ENCODE peak calls at places on chromosomes 11 and 22, in six cellular contexts. B is psoas muscle, G is vagina, H is ascending aorta, F is NB4, J is brain microvascular endothelial cell. I is an unnamed sample.

GRCh38 chr22:35496768-35497312 is 43.8 kb upstream of the RASD2 start:
- DNase-seq in G (no peak), B (no peak), H (no peak), J (no peak), F (no peak), I (no peak)

GRCh38 chr11:129694966-129695365 is 120.7 kb upstream of the TMEM45B start:
- DNase-seq in J (peak), G (no peak), B (no peak), F (no peak), H (no peak), I (peak)

GRCh38 chr11:370087-370941 is 1.0 kb downstream of the B4GALNT4 start:
- DNase-seq in H (no peak), F (no peak), G (no peak), J (no peak), B (peak), I (no peak)

GRCh38 chr22:38824587-38824986 is 19.2 kb downstream of the NPTXR start:
- DNase-seq in F (peak), H (no peak), G (no peak), B (no peak), J (peak), I (peak)

GRCh38 chr22:37186997-37187522 is 987 bp downstream of the C1QTNF6 start:
- DNase-seq in F (no peak), H (no peak), J (no peak), B (peak), G (no peak), I (no peak)

GRCh38 chr11:59810911-59811259 is 307 bp upstream of the MRPL16 start:
- DNase-seq in J (no peak), B (no peak), G (no peak), F (no peak), H (no peak), I (no peak)

GRCh38 chr11:65452806-65453490 is 30.4 kb downstream of the NEAT1 start:
- DNase-seq in F (no peak), B (peak), G (no peak), H (peak), J (peak), I (peak)

GRCh38 chr11:78310500-78310909 is 107.1 kb downstream of the GAB2 start:
- DNase-seq in F (no peak), B (peak), J (peak), H (peak), G (no peak), I (no peak)

GRCh38 chr11:68503281-68503687 is 42.7 kb downstream of the PPP6R3 start:
- DNase-seq in J (peak), H (no peak), B (no peak), F (no peak), G (no peak), I (peak)

GRCh38 chr11:71222318-71223080 is 29.9 kb downstream of the SHANK2 start:
- DNase-seq in H (peak), B (peak), J (no peak), F (no peak), G (no peak), I (no peak)

GRCh38 chr22:41922940-41923594 is 3.5 kb downstream of the TNFRSF13C start:
- DNase-seq in J (no peak), F (no peak), G (no peak), B (no peak), H (no peak), I (no peak)

GRCh38 chr11:38460901-38461300 is 1862.9 kb upstream of the RAG2 start:
- DNase-seq in J (peak), B (no peak), H (no peak), G (no peak), F (peak), I (peak)

GRCh38 chr11:65854161-65854592 is 3.8 kb downstream of the CFL1 start:
- DNase-seq in B (no peak), H (no peak), G (no peak), F (no peak), J (no peak), I (no peak)

GRCh38 chr11:16846305-16846704 is 107.9 kb downstream of the C11orf58 start:
- DNase-seq in G (no peak), F (peak), J (no peak), B (no peak), H (no peak), I (no peak)

GRCh38 chr11:128776434-128777284 is 82.8 kb downstream of the FLI1 start:
- DNase-seq in G (no peak), F (peak), B (peak), H (no peak), J (peak), I (peak)

GRCh38 chr11:32940865-32941264 is 48.3 kb downstream of the QSER1 start:
- DNase-seq in J (no peak), H (no peak), G (no peak), B (no peak), F (no peak), I (no peak)

GRCh38 chr11:61959026-61959608 is 8.3 kb downstream of the FTH1 start:
- DNase-seq in G (peak), H (peak), J (no peak), B (no peak), F (no peak), I (no peak)

GRCh38 chr22:28148816-28149465 is 229.9 kb upstream of the PITPNB start:
- DNase-seq in J (no peak), B (no peak), H (no peak), F (no peak), G (no peak), I (no peak)

GRCh38 chr11:114039551-114039950 is 20.0 kb upstream of the ZBTB16 start:
- DNase-seq in B (no peak), F (no peak), J (no peak), H (no peak), G (no peak), I (no peak)

GRCh38 chr11:65571940-65572339 is 398 bp upstream of the FAM89B start:
- DNase-seq in B (no peak), F (peak), H (no peak), J (no peak), G (no peak), I (peak)

GRCh38 chr11:119673389-119674336 is 55.3 kb downstream of the NECTIN1 start:
- DNase-seq in B (no peak), J (no peak), F (peak), G (no peak), H (no peak), I (no peak)

GRCh38 chr11:27395556-27396258 is 32.7 kb upstream of the CCDC34 start:
- DNase-seq in H (no peak), G (no peak), J (no peak), B (no peak), F (no peak), I (peak)

GRCh38 chr22:35315855-35316745 is 16.4 kb downstream of the TOM1 start:
- DNase-seq in J (no peak), H (no peak), F (no peak), B (peak), G (no peak), I (no peak)

GRCh38 chr11:67371199-67371548 is 2.2 kb downstream of the CLCF1 start:
- DNase-seq in G (no peak), J (no peak), B (no peak), F (no peak), H (no peak), I (no peak)

GRCh38 chr22:24422078-24422665 is 5.2 kb upstream of the ADORA2A start:
- DNase-seq in H (no peak), J (no peak), B (no peak), G (no peak), F (no peak), I (no peak)

GRCh38 chr22:24420072-24420976 is 7.1 kb upstream of the ADORA2A start:
- DNase-seq in B (peak), H (no peak), G (no peak), F (no peak), J (no peak), I (no peak)

GRCh38 chr22:24420977-24421343 is 6.4 kb upstream of the ADORA2A start:
- DNase-seq in J (no peak), F (no peak), H (no peak), G (no peak), B (no peak), I (no peak)

GRCh38 chr22:24419480-24419860 is 7.9 kb upstream of the ADORA2A start:
- DNase-seq in H (no peak), G (no peak), J (no peak), B (peak), F (no peak), I (no peak)

GRCh38 chr22:24421428-24421931 is 5.9 kb upstream of the ADORA2A start:
- DNase-seq in F (peak), G (no peak), J (no peak), B (peak), H (no peak), I (no peak)
- TF ChIP-seq CTCF in F (peak), G (no peak), J (peak), B (no peak), H (no peak), I (peak)

DNA sequence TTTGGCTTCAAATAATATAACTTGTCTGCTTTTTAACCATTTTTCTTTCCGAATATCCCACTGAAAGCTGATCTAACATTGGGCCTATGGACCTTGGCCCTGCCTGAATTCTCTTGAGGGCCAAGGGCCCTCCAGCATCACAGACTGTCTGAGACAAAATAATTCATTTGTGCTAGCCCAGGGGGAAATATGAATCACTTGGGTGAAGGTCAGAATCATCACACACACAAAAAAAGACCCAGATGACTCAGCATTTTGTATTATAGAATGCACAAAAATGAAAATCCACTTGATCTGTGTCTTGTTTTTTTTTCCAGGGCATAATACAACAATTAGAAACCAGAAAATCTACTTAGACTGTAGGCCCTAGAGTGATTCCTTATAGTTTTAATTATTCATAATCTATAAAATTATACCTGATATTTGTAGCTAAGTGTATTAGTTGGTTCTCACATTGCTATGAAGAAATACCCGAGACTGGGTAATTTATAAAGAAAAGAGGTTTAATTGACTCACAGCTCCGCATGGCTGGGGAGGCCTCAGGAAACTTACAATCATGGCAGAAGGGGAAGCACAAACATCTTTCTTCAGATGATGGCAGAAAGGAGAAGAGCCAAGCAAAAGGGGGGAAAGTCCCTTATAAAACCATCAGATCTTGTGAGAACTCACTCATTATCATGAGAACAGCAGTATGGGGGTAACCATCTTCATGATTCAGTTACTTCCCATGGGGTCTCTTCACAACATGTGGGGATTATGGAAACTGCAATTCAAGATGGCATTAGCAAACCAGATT is 15.6 kb upstream of the RDX start:
- DNase-seq in B (no peak), F (no peak), H (no peak), G (no peak), J (peak), I (peak)
- H3K4me3 ChIP-seq in B (no peak), F (no peak), H (no peak), G (no peak), J (no peak), I (no peak)

DNA sequence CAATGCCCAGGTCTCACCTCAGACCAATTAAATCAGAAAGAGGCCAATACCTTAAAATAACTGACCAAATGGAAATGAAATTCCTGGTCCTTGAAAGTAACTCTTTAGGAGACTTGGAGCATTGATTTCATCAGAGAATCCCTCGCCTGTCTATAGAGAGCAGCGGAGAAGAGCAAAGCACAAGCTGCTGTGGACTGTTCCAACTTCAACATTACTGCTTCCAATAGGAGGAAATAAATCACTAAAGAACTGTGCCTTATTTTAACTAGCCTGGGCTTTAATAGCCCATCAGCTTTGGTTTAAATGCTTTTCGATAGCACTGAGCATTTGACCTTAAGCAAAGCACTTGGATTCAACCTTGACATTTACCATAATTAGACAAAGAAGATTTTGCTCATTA is 32.0 kb upstream of the FJX1 start:
- DNase-seq in F (no peak), H (no peak), J (no peak), G (no peak), B (no peak), I (no peak)
- TF ChIP-seq CTCF in F (no peak), H (no peak), J (no peak), G (no peak), B (no peak), I (no peak)

GRCh38 chr11:115926601-115927000 is 422.4 kb upstream of the CADM1 start:
- DNase-seq in G (no peak), B (no peak), F (no peak), J (no peak), H (no peak), I (no peak)

GRCh38 chr11:115924744-115925567 is 420.7 kb upstream of the CADM1 start:
- DNase-seq in B (no peak), H (no peak), F (no peak), J (no peak), G (no peak), I (peak)

GRCh38 chr11:115927823-115928329 is 423.7 kb upstream of the CADM1 start:
- DNase-seq in H (no peak), G (no peak), B (no peak), F (no peak), J (no peak), I (no peak)

GRCh38 chr11:115925568-115925904 is 421.3 kb upstream of the CADM1 start:
- DNase-seq in B (no peak), G (no peak), F (no peak), H (no peak), J (no peak), I (no peak)

GRCh38 chr11:115926090-115926489 is 421.9 kb upstream of the CADM1 start:
- DNase-seq in H (no peak), J (no peak), G (no peak), F (no peak), B (no peak), I (no peak)
- H3K4me3 ChIP-seq in H (no peak), J (no peak), G (no peak), F (no peak), B (no peak), I (no peak)

DNA sequence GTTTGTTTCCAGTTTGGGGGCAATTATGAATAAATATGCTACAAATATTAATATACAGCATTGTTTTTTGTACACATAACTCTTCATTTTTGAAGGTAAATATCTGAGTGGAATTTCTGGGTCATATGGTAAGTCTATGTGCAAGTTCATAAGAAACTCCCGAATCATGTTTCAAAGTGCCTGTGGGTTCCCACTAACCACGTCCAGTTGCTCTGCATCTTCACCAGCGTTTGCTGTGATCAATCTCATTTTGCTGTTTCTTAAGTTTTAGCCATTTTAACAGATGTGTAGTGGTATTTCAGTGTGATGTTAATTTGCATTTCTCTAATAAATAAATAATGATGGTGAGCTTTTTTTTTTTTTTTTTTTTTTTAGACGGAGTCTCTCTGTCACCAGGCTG is 14.2 kb upstream of the CSRP3 start:
- DNase-seq in B (no peak), F (no peak), H (no peak), G (no peak), J (no peak), I (peak)
- TF ChIP-seq CTCF in B (no peak), F (no peak), H (no peak), G (no peak), J (no peak), I (no peak)

DNA sequence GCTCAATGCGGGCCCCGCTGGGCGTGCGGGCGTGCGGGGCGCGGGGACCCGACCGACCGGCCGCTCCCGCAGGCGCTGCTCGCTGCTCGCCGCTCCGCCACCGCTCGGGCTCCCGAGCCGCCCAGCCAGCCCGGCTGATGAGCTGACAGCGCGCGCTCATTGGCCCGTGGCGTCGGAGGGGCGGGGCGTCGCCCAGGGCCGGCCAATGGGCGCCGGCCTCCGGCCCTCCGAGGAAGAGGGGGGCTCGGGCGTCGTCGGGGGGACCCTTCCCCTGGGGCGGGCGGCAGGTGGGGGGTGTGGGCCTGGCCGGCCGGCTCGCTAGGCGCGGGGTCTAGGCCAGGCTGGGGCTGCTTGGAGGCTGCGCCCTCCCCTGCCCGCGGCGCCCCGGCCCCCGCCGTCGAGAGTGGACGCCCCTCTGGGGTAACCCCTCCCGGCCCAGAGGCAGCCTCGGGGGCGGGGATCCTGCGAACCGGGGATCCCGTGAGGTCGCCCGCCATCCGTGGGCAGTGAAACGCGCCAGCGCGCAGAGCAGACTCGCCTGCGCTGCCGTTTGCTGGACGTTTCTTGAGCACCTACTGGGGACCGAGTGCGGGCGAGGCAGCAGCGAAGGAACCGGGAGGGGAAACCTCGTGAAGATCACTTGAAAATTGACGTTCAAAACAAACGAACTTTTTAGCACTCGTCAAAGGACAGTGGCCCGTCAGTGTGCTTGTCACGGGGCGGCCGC is at the start of gene SCUBE1:
- DNase-seq in J (no peak), H (no peak), G (no peak), F (no peak), B (peak), I (no peak)
- H3K4me3 ChIP-seq in J (no peak), H (peak), G (peak), F (no peak), B (peak), I (no peak)

I was measured in astrocyte of the spinal cord.